ENCODE peak calls at places on chromosome 6, in nine cellular contexts. One of them, this sample, is unnamed.

GRCh38 chr6:135346747-135347146 is 150.8 kb downstream of the AHI1 start:
- DNase-seq in HCT116: no peak
- DNase-seq in Panc1: no peak
- DNase-seq in HepG2: no peak
- DNase-seq in stomach: no peak
- DNase-seq in suprapubic skin: no peak
- DNase-seq in vagina: no peak
- DNase-seq in GM12891: no peak
- DNase-seq in transverse colon: no peak
- DNase-seq in this sample: no peak

GRCh38 chr6:44115866-44116265 is 11.4 kb downstream of the MRPL14 start:
- DNase-seq in HCT116: no peak
- DNase-seq in Panc1: no peak
- DNase-seq in HepG2: no peak
- DNase-seq in stomach: no peak
- DNase-seq in suprapubic skin: no peak
- DNase-seq in vagina: no peak
- DNase-seq in GM12891: no peak
- DNase-seq in transverse colon: no peak
- DNase-seq in this sample: no peak

GRCh38 chr6:37302086-37302686 is 44.2 kb upstream of the TMEM217 start:
- DNase-seq in HCT116: no peak
- DNase-seq in Panc1: no peak
- DNase-seq in HepG2: no peak
- DNase-seq in stomach: no peak
- DNase-seq in suprapubic skin: no peak
- DNase-seq in vagina: no peak
- DNase-seq in GM12891: no peak
- DNase-seq in transverse colon: no peak
- DNase-seq in this sample: no peak

GRCh38 chr6:35049885-35050284 is 91.3 kb downstream of the TCP11 start:
- DNase-seq in HCT116: no peak
- DNase-seq in Panc1: no peak
- DNase-seq in HepG2: no peak
- DNase-seq in stomach: no peak
- DNase-seq in suprapubic skin: no peak
- DNase-seq in vagina: no peak
- DNase-seq in GM12891: no peak
- DNase-seq in transverse colon: peak
- DNase-seq in this sample: no peak

GRCh38 chr6:46248143-46248542 is 77.4 kb upstream of the ENPP5 start:
- DNase-seq in HCT116: no peak
- DNase-seq in Panc1: no peak
- DNase-seq in HepG2: no peak
- DNase-seq in stomach: no peak
- DNase-seq in suprapubic skin: no peak
- DNase-seq in vagina: no peak
- DNase-seq in GM12891: no peak
- DNase-seq in transverse colon: no peak
- DNase-seq in this sample: no peak

GRCh38 chr6:42935322-42935721 is 6.0 kb downstream of the CNPY3 start:
- DNase-seq in HCT116: no peak
- DNase-seq in Panc1: no peak
- DNase-seq in HepG2: no peak
- DNase-seq in stomach: no peak
- DNase-seq in suprapubic skin: no peak
- DNase-seq in vagina: no peak
- DNase-seq in GM12891: no peak
- DNase-seq in transverse colon: no peak
- DNase-seq in this sample: no peak

GRCh38 chr6:24428615-24429014 is 25.9 kb downstream of the MRS2 start:
- DNase-seq in HCT116: no peak
- DNase-seq in Panc1: no peak
- DNase-seq in HepG2: no peak
- DNase-seq in stomach: no peak
- DNase-seq in suprapubic skin: no peak
- DNase-seq in vagina: no peak
- DNase-seq in GM12891: no peak
- DNase-seq in transverse colon: no peak
- DNase-seq in this sample: no peak

GRCh38 chr6:82894653-82895259 is 170.9 kb downstream of the UBE3D start:
- DNase-seq in HCT116: no peak
- DNase-seq in Panc1: no peak
- DNase-seq in HepG2: no peak
- DNase-seq in stomach: no peak
- DNase-seq in suprapubic skin: no peak
- DNase-seq in vagina: no peak
- DNase-seq in GM12891: no peak
- DNase-seq in transverse colon: no peak
- DNase-seq in this sample: no peak

GRCh38 chr6:144588674-144589325 is 303.7 kb downstream of the UTRN start:
- DNase-seq in HCT116: no peak
- DNase-seq in Panc1: no peak
- DNase-seq in HepG2: no peak
- DNase-seq in stomach: no peak
- DNase-seq in suprapubic skin: no peak
- DNase-seq in vagina: no peak
- DNase-seq in GM12891: no peak
- DNase-seq in transverse colon: no peak
- DNase-seq in this sample: no peak

GRCh38 chr6:34564181-34564580 is 8.1 kb upstream of the SPDEF start:
- DNase-seq in HCT116: no peak
- DNase-seq in Panc1: no peak
- DNase-seq in HepG2: no peak
- DNase-seq in stomach: no peak
- DNase-seq in suprapubic skin: no peak
- DNase-seq in vagina: no peak
- DNase-seq in GM12891: no peak
- DNase-seq in transverse colon: no peak
- DNase-seq in this sample: no peak

GRCh38 chr6:32177182-32177787 is 920 bp upstream of the RNF5 start:
- DNase-seq in HCT116: no peak
- DNase-seq in Panc1: no peak
- DNase-seq in HepG2: no peak
- DNase-seq in stomach: no peak
- DNase-seq in suprapubic skin: no peak
- DNase-seq in vagina: peak
- DNase-seq in GM12891: no peak
- DNase-seq in transverse colon: no peak
- DNase-seq in this sample: no peak

GRCh38 chr6:146358341-146359046 is 185.1 kb upstream of the RAB32 start:
- DNase-seq in HCT116: no peak
- DNase-seq in Panc1: no peak
- DNase-seq in HepG2: no peak
- DNase-seq in stomach: no peak
- DNase-seq in suprapubic skin: no peak
- DNase-seq in vagina: no peak
- DNase-seq in GM12891: no peak
- DNase-seq in transverse colon: no peak
- DNase-seq in this sample: no peak

GRCh38 chr6:21593927-21594421 is 423 bp downstream of the SOX4 start:
- DNase-seq in HCT116: no peak
- DNase-seq in Panc1: no peak
- DNase-seq in HepG2: peak
- DNase-seq in stomach: peak
- DNase-seq in suprapubic skin: no peak
- DNase-seq in vagina: no peak
- DNase-seq in GM12891: no peak
- DNase-seq in transverse colon: peak
- DNase-seq in this sample: peak

GRCh38 chr6:21593412-21593926 is at the start of gene SOX4:
- DNase-seq in HCT116: peak
- DNase-seq in Panc1: peak
- DNase-seq in HepG2: peak
- DNase-seq in stomach: peak
- DNase-seq in suprapubic skin: peak
- DNase-seq in vagina: peak
- DNase-seq in GM12891: peak
- DNase-seq in transverse colon: peak
- DNase-seq in this sample: peak

GRCh38 chr6:21595265-21595950 is 1.9 kb downstream of the SOX4 start:
- DNase-seq in HCT116: no peak
- DNase-seq in Panc1: no peak
- DNase-seq in HepG2: no peak
- DNase-seq in stomach: peak
- DNase-seq in suprapubic skin: no peak
- DNase-seq in vagina: no peak
- DNase-seq in GM12891: peak
- DNase-seq in transverse colon: peak
- DNase-seq in this sample: peak

GRCh38 chr6:21594427-21595264 is 1.1 kb downstream of the SOX4 start:
- DNase-seq in HCT116: no peak
- DNase-seq in Panc1: no peak
- DNase-seq in HepG2: peak
- DNase-seq in stomach: peak
- DNase-seq in suprapubic skin: peak
- DNase-seq in vagina: peak
- DNase-seq in GM12891: peak
- DNase-seq in transverse colon: peak
- DNase-seq in this sample: peak

GRCh38 chr6:21592953-21593352 is 598 bp upstream of the SOX4 start:
- DNase-seq in HCT116: no peak
- DNase-seq in Panc1: no peak
- DNase-seq in HepG2: no peak
- DNase-seq in stomach: no peak
- DNase-seq in suprapubic skin: no peak
- DNase-seq in vagina: no peak
- DNase-seq in GM12891: no peak
- DNase-seq in transverse colon: no peak
- DNase-seq in this sample: no peak
- TF ChIP-seq POLR2AphosphoS5 in HCT116: no peak
- TF ChIP-seq POLR2AphosphoS5 in Panc1: no peak
- TF ChIP-seq POLR2AphosphoS5 in HepG2: no peak
- TF ChIP-seq POLR2AphosphoS5 in stomach: no peak
- TF ChIP-seq POLR2AphosphoS5 in suprapubic skin: no peak
- TF ChIP-seq POLR2AphosphoS5 in vagina: no peak
- TF ChIP-seq POLR2AphosphoS5 in GM12891: no peak
- TF ChIP-seq POLR2AphosphoS5 in transverse colon: no peak
- TF ChIP-seq POLR2AphosphoS5 in this sample: no peak

GRCh38 chr6:150764638-150765456 is 100.7 kb upstream of the MTHFD1L start:
- DNase-seq in HCT116: no peak
- DNase-seq in Panc1: no peak
- DNase-seq in HepG2: no peak
- DNase-seq in stomach: no peak
- DNase-seq in suprapubic skin: no peak
- DNase-seq in vagina: no peak
- DNase-seq in GM12891: no peak
- DNase-seq in transverse colon: no peak
- DNase-seq in this sample: no peak

GRCh38 chr6:150766201-150766997 is 99.1 kb upstream of the MTHFD1L start:
- DNase-seq in HCT116: no peak
- DNase-seq in Panc1: no peak
- DNase-seq in HepG2: no peak
- DNase-seq in stomach: no peak
- DNase-seq in suprapubic skin: no peak
- DNase-seq in vagina: no peak
- DNase-seq in GM12891: no peak
- DNase-seq in transverse colon: no peak
- DNase-seq in this sample: no peak

GRCh38 chr6:150765457-150765764 is 100.1 kb upstream of the MTHFD1L start:
- DNase-seq in HCT116: no peak
- DNase-seq in Panc1: no peak
- DNase-seq in HepG2: no peak
- DNase-seq in stomach: no peak
- DNase-seq in suprapubic skin: no peak
- DNase-seq in vagina: no peak
- DNase-seq in GM12891: no peak
- DNase-seq in transverse colon: no peak
- DNase-seq in this sample: no peak

GRCh38 chr6:150767161-150767560 is 98.3 kb upstream of the MTHFD1L start:
- DNase-seq in HCT116: no peak
- DNase-seq in Panc1: no peak
- DNase-seq in HepG2: no peak
- DNase-seq in stomach: no peak
- DNase-seq in suprapubic skin: no peak
- DNase-seq in vagina: no peak
- DNase-seq in GM12891: no peak
- DNase-seq in transverse colon: no peak
- DNase-seq in this sample: no peak

GRCh38 chr6:150767585-150768164 is 97.8 kb upstream of the MTHFD1L start:
- DNase-seq in HCT116: no peak
- DNase-seq in Panc1: no peak
- DNase-seq in HepG2: no peak
- DNase-seq in stomach: no peak
- DNase-seq in suprapubic skin: no peak
- DNase-seq in vagina: no peak
- DNase-seq in GM12891: no peak
- DNase-seq in transverse colon: no peak
- DNase-seq in this sample: no peak
- TF ChIP-seq POLR2AphosphoS5 in HCT116: no peak
- TF ChIP-seq POLR2AphosphoS5 in Panc1: no peak
- TF ChIP-seq POLR2AphosphoS5 in HepG2: no peak
- TF ChIP-seq POLR2AphosphoS5 in stomach: no peak
- TF ChIP-seq POLR2AphosphoS5 in suprapubic skin: no peak
- TF ChIP-seq POLR2AphosphoS5 in vagina: no peak
- TF ChIP-seq POLR2AphosphoS5 in GM12891: no peak
- TF ChIP-seq POLR2AphosphoS5 in transverse colon: no peak
- TF ChIP-seq POLR2AphosphoS5 in this sample: no peak

DNA sequence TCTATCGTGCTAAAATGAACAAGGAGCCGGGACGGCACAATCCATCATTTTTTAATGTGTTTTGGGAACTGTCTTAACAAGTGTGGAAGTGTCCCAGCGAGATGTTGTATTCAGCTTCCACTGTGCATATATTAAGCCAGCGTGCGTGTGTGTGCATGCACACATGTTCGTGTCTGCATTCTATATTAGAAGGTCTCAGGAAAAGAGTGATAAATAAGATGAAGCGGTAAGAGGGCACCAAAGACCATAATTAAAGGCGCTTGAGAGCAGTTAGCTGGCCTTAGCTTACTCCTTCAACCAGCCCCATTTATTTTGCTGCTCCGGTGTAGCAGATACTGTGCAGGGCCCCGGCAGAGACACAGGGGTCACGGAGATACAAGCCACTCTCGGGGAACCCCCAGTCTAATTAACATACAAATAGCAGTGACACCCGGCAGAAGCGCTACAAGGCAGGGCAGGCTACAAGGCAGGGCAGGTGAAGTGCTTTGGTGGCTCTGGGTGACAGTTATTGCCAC is 206.5 kb upstream of the RREB1 start:
- DNase-seq in HCT116: no peak
- DNase-seq in Panc1: no peak
- DNase-seq in HepG2: no peak
- DNase-seq in stomach: no peak
- DNase-seq in suprapubic skin: no peak
- DNase-seq in vagina: no peak
- DNase-seq in GM12891: no peak
- DNase-seq in transverse colon: no peak
- DNase-seq in this sample: no peak
- TF ChIP-seq POLR2AphosphoS5 in HCT116: no peak
- TF ChIP-seq POLR2AphosphoS5 in Panc1: no peak
- TF ChIP-seq POLR2AphosphoS5 in HepG2: no peak
- TF ChIP-seq POLR2AphosphoS5 in stomach: no peak
- TF ChIP-seq POLR2AphosphoS5 in suprapubic skin: no peak
- TF ChIP-seq POLR2AphosphoS5 in vagina: peak
- TF ChIP-seq POLR2AphosphoS5 in GM12891: no peak
- TF ChIP-seq POLR2AphosphoS5 in transverse colon: no peak
- TF ChIP-seq POLR2AphosphoS5 in this sample: no peak

GRCh38 chr6:71187136-71187535 is 101.5 kb upstream of the OGFRL1 start:
- DNase-seq in HCT116: no peak
- DNase-seq in Panc1: no peak
- DNase-seq in HepG2: no peak
- DNase-seq in stomach: no peak
- DNase-seq in suprapubic skin: no peak
- DNase-seq in vagina: no peak
- DNase-seq in GM12891: no peak
- DNase-seq in transverse colon: no peak
- DNase-seq in this sample: no peak

GRCh38 chr6:71181565-71181964 is 107.0 kb upstream of the OGFRL1 start:
- DNase-seq in HCT116: peak
- DNase-seq in Panc1: no peak
- DNase-seq in HepG2: peak
- DNase-seq in stomach: no peak
- DNase-seq in suprapubic skin: no peak
- DNase-seq in vagina: no peak
- DNase-seq in GM12891: no peak
- DNase-seq in transverse colon: no peak
- DNase-seq in this sample: no peak
- TF ChIP-seq POLR2AphosphoS5 in HCT116: no peak
- TF ChIP-seq POLR2AphosphoS5 in Panc1: no peak
- TF ChIP-seq POLR2AphosphoS5 in HepG2: no peak
- TF ChIP-seq POLR2AphosphoS5 in stomach: no peak
- TF ChIP-seq POLR2AphosphoS5 in suprapubic skin: no peak
- TF ChIP-seq POLR2AphosphoS5 in vagina: no peak
- TF ChIP-seq POLR2AphosphoS5 in GM12891: no peak
- TF ChIP-seq POLR2AphosphoS5 in transverse colon: no peak
- TF ChIP-seq POLR2AphosphoS5 in this sample: no peak

This sample was measured in prostate gland.